ENCODE peak calls at places on chromosomes 5 and 9, in nine cellular contexts. G is NCI-H187; R is nephron progenitor cell; B is NT2/D1; D is kidney; M is stimulated activated CD4-positive, alpha-beta T cell treated with anti-CD3 and anti-CD28 coated beads, TNF-alpha, amount 100 ng/mL, for 1 hour; F is left ventricle myocardium superior; K is mucosa of descending colon; J is activated CD8-positive, alpha-beta memory T cell treated with anti-CD3 and anti-CD28 coated beads for 48 hours. L is an unnamed sample.
A peak's percentile ranks its signal among the peaks of the same experiment; 100 is the strongest.

GRCh38 chr5:118554991-118555390 is 433.4 kb downstream of the DTWD2 start:
- DNase-seq in G (no peak), R (no peak), B (no peak), D (no peak), M (no peak), F (no peak), K (no peak), J (no peak), L (peak; percentile 30)

GRCh38 chr5:65801332-65801731 is 79.3 kb downstream of the NLN start:
- DNase-seq in G (no peak), R (no peak), B (no peak), D (no peak), M (no peak), F (no peak), K (no peak), J (no peak), L (no peak)

GRCh38 chr9:137077758-137078693 is 709 bp downstream of the UAP1L1 start:
- DNase-seq in G (no peak), R (no peak), B (no peak), D (peak; percentile 86), M (no peak), F (peak; percentile 60), K (peak; percentile 84), J (no peak), L (no peak)

GRCh38 chr9:93655621-93656425 is 79.4 kb downstream of the PHF2 start:
- DNase-seq in G (no peak), R (no peak), B (no peak), D (peak; percentile 60), M (no peak), F (peak; percentile 19), K (peak; percentile 37), J (no peak), L (no peak)

GRCh38 chr5:107235167-107235566 is 435.6 kb downstream of the EFNA5 start:
- DNase-seq in G (no peak), R (no peak), B (no peak), D (no peak), M (no peak), F (no peak), K (no peak), J (no peak), L (no peak)

GRCh38 chr9:33159058-33159759 is 7.9 kb downstream of the B4GALT1 start:
- DNase-seq in G (no peak), R (peak; percentile 33), B (no peak), D (peak; percentile 93), M (no peak), F (peak; percentile 83), K (peak; percentile 87), J (no peak), L (no peak)

GRCh38 chr5:137516251-137516797 is 17.2 kb upstream of the SPOCK1 start:
- DNase-seq in G (no peak), R (no peak), B (no peak), D (no peak), M (no peak), F (no peak), K (no peak), J (no peak), L (no peak)

GRCh38 chr9:109776391-109776790 is 3.6 kb upstream of the PALM2AKAP2 start:
- DNase-seq in G (no peak), R (no peak), B (no peak), D (no peak), M (no peak), F (no peak), K (no peak), J (no peak), L (no peak)

GRCh38 chr5:35651002-35651756 is 33.5 kb downstream of the SPEF2 start:
- DNase-seq in G (no peak), R (peak; percentile 20), B (peak; percentile 5), D (no peak), M (peak; percentile 31), F (no peak), K (no peak), J (peak; percentile 7), L (peak; percentile 7)

GRCh38 chr9:134635431-134636141 is 6.0 kb upstream of the COL5A1 start:
- DNase-seq in G (no peak), R (peak; percentile 43), B (no peak), D (no peak), M (no peak), F (peak; percentile 3), K (peak; percentile 27), J (no peak), L (no peak)

GRCh38 chr9:133263557-133263956 is 11.4 kb downstream of the ABO start:
- DNase-seq in G (no peak), R (no peak), B (no peak), D (no peak), M (no peak), F (no peak), K (no peak), J (no peak), L (no peak)

GRCh38 chr9:120696551-120697230 is 17.6 kb downstream of the MEGF9 start:
- DNase-seq in G (no peak), R (no peak), B (no peak), D (no peak), M (no peak), F (no peak), K (no peak), J (no peak), L (no peak)

GRCh38 chr5:65334077-65334476 is 147.6 kb downstream of the ADAMTS6 start:
- DNase-seq in G (peak; percentile 70), R (no peak), B (no peak), D (no peak), M (no peak), F (no peak), K (no peak), J (no peak), L (no peak)

GRCh38 chr9:37471942-37472679 is 6.9 kb upstream of the ZBTB5 start:
- DNase-seq in G (no peak), R (no peak), B (peak; percentile 94), D (no peak), M (no peak), F (no peak), K (no peak), J (no peak), L (no peak)

GRCh38 chr9:95201201-95201600 is 116.3 kb downstream of the FANCC start:
- DNase-seq in G (no peak), R (no peak), B (no peak), D (no peak), M (no peak), F (no peak), K (no peak), J (no peak), L (no peak)

GRCh38 chr9:15482146-15482545 is 28.6 kb downstream of the PSIP1 start:
- DNase-seq in G (no peak), R (no peak), B (no peak), D (no peak), M (no peak), F (no peak), K (no peak), J (no peak), L (no peak)

GRCh38 chr9:14391620-14392019 is 77.7 kb upstream of the NFIB start:
- DNase-seq in G (no peak), R (no peak), B (no peak), D (no peak), M (no peak), F (no peak), K (no peak), J (no peak), L (no peak)

GRCh38 chr9:86557063-86557766 is 203.0 kb upstream of the TUT7 start:
- DNase-seq in G (no peak), R (no peak), B (no peak), D (no peak), M (no peak), F (no peak), K (no peak), J (no peak), L (no peak)

GRCh38 chr9:5438301-5439162 is 807 bp upstream of the PLGRKT start:
- DNase-seq in G (no peak), R (no peak), B (no peak), D (peak; percentile 75), M (no peak), F (no peak), K (peak; percentile 60), J (no peak), L (no peak)

GRCh38 chr9:136688274-136689107 is 1.2 kb upstream of the AGPAT2 start:
- DNase-seq in G (no peak), R (no peak), B (no peak), D (no peak), M (no peak), F (no peak), K (no peak), J (no peak), L (no peak)

GRCh38 chr5:113606298-113607134 is 93.0 kb downstream of the YTHDC2 start:
- DNase-seq in G (peak; percentile 21), R (peak; percentile 62), B (peak; percentile 46), D (peak; percentile 64), M (peak; percentile 7), F (peak; percentile 37), K (no peak), J (no peak), L (peak; percentile 8)

GRCh38 chr5:148972958-148973357 is 89.9 kb downstream of the SH3TC2 start:
- DNase-seq in G (no peak), R (no peak), B (no peak), D (no peak), M (no peak), F (no peak), K (no peak), J (no peak), L (no peak)

GRCh38 chr5:174251305-174251704 is 205.8 kb downstream of the NSG2 start:
- DNase-seq in G (no peak), R (no peak), B (no peak), D (no peak), M (no peak), F (no peak), K (no peak), J (no peak), L (no peak)

GRCh38 chr5:1193591-1193985 is 7.8 kb upstream of the SLC6A19 start:
- DNase-seq in G (no peak), R (no peak), B (no peak), D (peak; percentile 63), M (no peak), F (no peak), K (peak; percentile 34), J (no peak), L (no peak)

GRCh38 chr9:69542942-69543704 is 129.0 kb downstream of the APBA1 start:
- DNase-seq in G (peak; percentile 68), R (peak; percentile 38), B (peak; percentile 9), D (no peak), M (no peak), F (peak; percentile 56), K (no peak), J (no peak), L (no peak)

GRCh38 chr5:122882836-122883235 is 37.4 kb downstream of the SNX24 start:
- DNase-seq in G (no peak), R (no peak), B (no peak), D (no peak), M (no peak), F (no peak), K (no peak), J (no peak), L (no peak)

GRCh38 chr9:113222482-113222841 is 1.1 kb downstream of the SLC31A1 start:
- DNase-seq in G (no peak), R (no peak), B (no peak), D (no peak), M (no peak), F (no peak), K (no peak), J (no peak), L (no peak)

GRCh38 chr5:140926211-140926902 is at the start of gene PCDHAC1:
- DNase-seq in G (peak; percentile 70), R (peak; percentile 97), B (peak; percentile 86), D (peak; percentile 95), M (no peak), F (peak; percentile 80), K (peak; percentile 54), J (no peak), L (no peak)

GRCh38 chr5:157309796-157310195 is 43.9 kb downstream of the CYFIP2 start:
- DNase-seq in G (no peak), R (no peak), B (no peak), D (no peak), M (no peak), F (no peak), K (no peak), J (no peak), L (no peak)

GRCh38 chr5:142446131-142446959 is 121.5 kb upstream of the SPRY4 start:
- DNase-seq in G (no peak), R (no peak), B (no peak), D (no peak), M (no peak), F (no peak), K (no peak), J (no peak), L (no peak)

GRCh38 chr5:45578270-45578669 is 117.9 kb downstream of the HCN1 start:
- DNase-seq in G (no peak), R (no peak), B (no peak), D (no peak), M (no peak), F (no peak), K (no peak), J (no peak), L (no peak)

L was measured in LNCaP clone FGC.